ENCODE peak calls at places on chromosomes 16 and 17, in six cellular contexts. Y, F, N, U, J and M are unnamed samples. For H3K9me2, the result is how much of the 10 kb centered on the place peaks cover.

GRCh38 chr16:82824408-82824807 is 197.6 kb downstream of the CDH13 start:
- DNase-seq in Y (no peak), F (no peak), N (no peak), J (no peak), U (no peak), M (no peak)

GRCh38 chr16:20280259-20280658 is 47.1 kb downstream of the GP2 start:
- DNase-seq in F (no peak), N (no peak), Y (no peak), U (no peak), J (no peak), M (no peak)

GRCh38 chr17:22266231-22266630 is 573.9 kb downstream of the KCNJ18 start:
- DNase-seq in Y (no peak), N (no peak), F (peak), J (no peak), U (no peak), M (no peak)

GRCh38 chr16:67865318-67865717 is 7.5 kb upstream of the EDC4 start:
- DNase-seq in N (peak), Y (peak), J (no peak), U (no peak), F (peak), M (peak)

GRCh38 chr17:17514993-17515920 is 19.1 kb upstream of the RASD1 start:
- DNase-seq in U (no peak), F (no peak), N (no peak), J (no peak), Y (peak), M (no peak)

GRCh38 chr17:718075-718474 is 3.4 kb upstream of the VPS53 start:
- DNase-seq in J (no peak), F (no peak), Y (no peak), U (no peak), N (no peak), M (no peak)

GRCh38 chr16:49463529-49463928 is 89.9 kb downstream of the C16orf78 start:
- DNase-seq in Y (no peak), J (no peak), U (no peak), F (no peak), N (peak), M (peak)

GRCh38 chr17:82647593-82648164 is 565 bp downstream of the WDR45B start:
- DNase-seq in U (peak), Y (peak), F (peak), J (no peak), N (peak), M (peak)

GRCh38 chr17:81453712-81454111 is 58.5 kb downstream of the BAHCC1 start:
- DNase-seq in N (peak), F (no peak), U (no peak), Y (no peak), J (no peak), M (no peak)

GRCh38 chr17:5055543-5055942 is 20.3 kb upstream of the SLC52A1 start:
- DNase-seq in F (no peak), U (no peak), N (peak), Y (peak), J (no peak), M (no peak)

GRCh38 chr17:47821031-47821423 is 567 bp downstream of the OSBPL7 start:
- DNase-seq in N (no peak), J (no peak), U (no peak), Y (no peak), F (no peak), M (no peak)

GRCh38 chr17:47822785-47823184 is 1.2 kb upstream of the OSBPL7 start:
- DNase-seq in F (no peak), N (no peak), J (no peak), U (no peak), Y (no peak), M (no peak)

GRCh38 chr17:47823519-47823918 is 1.9 kb upstream of the OSBPL7 start:
- DNase-seq in J (no peak), U (no peak), N (no peak), Y (no peak), F (no peak), M (no peak)

GRCh38 chr17:47820023-47820789 is 1.4 kb downstream of the OSBPL7 start:
- DNase-seq in U (no peak), J (no peak), F (no peak), Y (no peak), N (no peak), M (no peak)

GRCh38 chr17:47821424-47822379 is at the start of gene OSBPL7:
- DNase-seq in F (peak), Y (peak), U (peak), J (peak), N (peak), M (peak)
- H3K9me2 ChIP-seq in F (under half), Y (under half), U (under half), J (under half), N (under half), M (under half)

DNA sequence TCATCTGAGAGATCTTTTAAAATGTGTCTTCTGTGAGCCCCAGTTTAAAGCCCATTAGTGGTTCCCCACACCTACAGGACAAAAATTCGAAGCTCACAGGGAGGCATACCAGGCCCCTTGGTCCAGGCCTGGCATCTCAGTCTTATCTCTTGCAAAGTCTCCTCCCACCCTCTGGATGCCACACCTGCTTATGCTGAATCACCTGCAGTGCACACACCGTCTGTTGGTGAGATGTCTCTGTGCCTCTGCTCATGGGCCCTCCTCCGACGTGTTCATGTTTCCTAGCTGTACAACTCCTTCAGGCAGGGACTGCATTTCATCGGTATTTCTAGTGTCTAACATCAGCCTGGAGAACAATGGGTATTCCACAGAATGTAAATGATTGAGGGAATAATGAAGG is 41.6 kb downstream of the RNF157 start:
- DNase-seq in Y (no peak), U (no peak), N (no peak), F (no peak), J (no peak), M (no peak)
- H3K9me2 ChIP-seq in Y (under half), U (under half), N (under half), F (under half), J (under half), M (under half)

GRCh38 chr16:22815863-22816262 is 1.9 kb downstream of the HS3ST2 start:
- DNase-seq in J (no peak), Y (no peak), U (no peak), N (no peak), F (no peak), M (no peak)

GRCh38 chr16:22816475-22816874 is 2.5 kb downstream of the HS3ST2 start:
- DNase-seq in Y (no peak), F (peak), J (no peak), U (no peak), N (no peak), M (no peak)

GRCh38 chr16:22814330-22815105 is 556 bp downstream of the HS3ST2 start:
- DNase-seq in F (no peak), J (no peak), N (no peak), Y (peak), U (no peak), M (no peak)

GRCh38 chr16:22813223-22813945 is 578 bp upstream of the HS3ST2 start:
- DNase-seq in J (no peak), U (peak), F (peak), Y (peak), N (no peak), M (no peak)

GRCh38 chr16:22813946-22814325 is at the start of gene HS3ST2:
- DNase-seq in J (no peak), U (peak), F (peak), Y (peak), N (no peak), M (no peak)
- H3K9me2 ChIP-seq in J (under half), U (under half), F (under half), Y (under half), N (under half), M (under half)

DNA sequence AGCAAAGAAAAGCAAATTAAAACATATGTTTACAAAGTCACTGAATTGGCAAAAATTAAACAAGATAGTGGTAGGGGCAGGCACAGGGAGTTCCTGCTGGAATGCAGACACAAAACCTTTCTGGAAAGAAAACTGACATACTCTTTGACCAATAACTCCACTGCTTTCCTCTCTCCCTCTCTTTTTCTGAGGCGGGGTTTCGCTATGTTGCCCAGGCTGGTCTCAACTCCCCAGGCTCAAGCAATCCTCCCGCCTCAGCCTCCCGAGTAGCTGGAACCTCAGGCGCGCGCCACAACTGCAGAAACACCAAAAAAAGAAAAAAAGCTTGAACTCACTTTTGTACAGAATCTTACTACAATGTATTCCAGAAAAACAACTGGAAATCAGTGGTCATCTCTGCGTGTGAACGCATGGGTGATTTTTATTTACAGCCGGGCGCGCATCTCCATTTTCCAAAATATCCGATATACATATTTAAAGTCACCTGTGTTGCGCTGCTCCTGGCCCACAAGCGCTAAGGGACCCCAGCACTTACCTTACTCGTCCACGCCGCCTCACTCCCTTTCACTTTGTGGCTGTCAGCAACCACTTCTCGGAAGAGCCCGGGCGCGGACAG is 480 bp downstream of the TXNL4B start:
- DNase-seq in Y (peak), N (no peak), J (no peak), F (peak), U (peak), M (peak)
- H3K9me2 ChIP-seq in Y (under half), N (under half), J (under half), F (under half), U (under half), M (under half)

DNA sequence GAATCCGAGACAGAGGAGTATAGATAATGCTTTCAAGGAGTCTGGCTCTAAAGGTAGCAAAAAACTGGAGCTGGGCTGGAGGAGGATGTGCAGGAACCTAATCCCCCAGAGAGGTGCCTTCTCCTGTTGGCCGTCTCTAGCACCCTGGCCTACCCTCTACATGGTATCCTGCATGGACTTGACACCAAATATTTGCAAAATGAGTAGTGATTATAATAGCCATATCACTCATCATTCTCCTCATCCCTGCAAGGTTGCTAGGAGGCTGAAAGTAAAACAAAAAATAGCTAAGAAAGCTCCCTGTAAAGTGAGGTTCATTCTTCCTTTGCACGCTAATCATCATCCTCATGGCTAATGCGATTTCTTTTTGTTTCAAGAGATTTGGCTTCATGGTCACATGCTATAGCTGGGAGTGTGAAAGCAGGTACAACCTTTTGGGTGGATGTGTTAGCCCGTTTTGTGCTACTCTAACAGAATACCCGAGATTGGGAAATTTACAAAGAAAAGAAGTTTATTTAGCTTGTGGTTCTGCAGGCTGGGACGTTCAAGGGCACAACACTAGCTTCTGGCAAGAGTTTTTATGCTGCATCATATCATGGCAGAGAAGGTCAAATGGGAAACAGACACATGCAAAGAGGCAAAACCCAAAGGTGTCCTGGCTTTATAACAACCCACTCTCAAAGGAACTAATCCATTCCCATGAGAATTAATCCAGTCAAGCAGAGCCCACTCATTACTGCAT is 27.1 kb upstream of the CIITA start:
- DNase-seq in F (no peak), J (no peak), Y (no peak), N (no peak), U (no peak), M (no peak)
- H3K9me2 ChIP-seq in F (under half), J (under half), Y (under half), N (under half), U (under half), M (under half)

GRCh38 chr17:77719806-77720205 is 238.7 kb upstream of the TNRC6C start:
- DNase-seq in U (no peak), Y (no peak), F (no peak), J (no peak), N (no peak), M (no peak)
- H3K9me2 ChIP-seq in U (under half), Y (under half), F (under half), J (under half), N (under half), M (under half)

GRCh38 chr17:80189611-80190010 is 19.8 kb downstream of the CARD14 start:
- DNase-seq in U (no peak), J (no peak), Y (no peak), F (no peak), N (no peak), M (no peak)
- H3K9me2 ChIP-seq in U (under half), J (under half), Y (under half), F (under half), N (under half), M (under half)